ENCODE peak calls at places on chromosome 22, in five cellular contexts. Z, U, J, L and C are unnamed samples.

GRCh38 chr22:35322126-35322525 is 22.4 kb downstream of the TOM1 start:
- DNase-seq in J (no peak), L (no peak), Z (no peak), U (no peak), C (no peak)

GRCh38 chr22:31944700-31945477 is 554 bp downstream of the YWHAH start:
- DNase-seq in U (peak), L (no peak), J (no peak), Z (peak), C (peak)

GRCh38 chr22:28375761-28376534 is 303.7 kb downstream of the TTC28 start:
- DNase-seq in Z (no peak), J (no peak), U (no peak), L (no peak), C (no peak)

GRCh38 chr22:25006354-25006753 is 53.8 kb downstream of the KIAA1671 start:
- DNase-seq in Z (no peak), L (no peak), U (no peak), J (no peak), C (no peak)

GRCh38 chr22:30005213-30005857 is 74.9 kb upstream of the HORMAD2 start:
- DNase-seq in L (peak), Z (peak), U (peak), J (peak), C (peak)

GRCh38 chr22:35911877-35912276 is 116.7 kb downstream of the RBFOX2 start:
- DNase-seq in J (no peak), Z (no peak), L (no peak), U (no peak), C (no peak)

GRCh38 chr22:40594924-40595323 is 41.6 kb downstream of the MRTFA start:
- DNase-seq in L (peak), Z (no peak), U (no peak), J (no peak), C (no peak)

GRCh38 chr22:24989541-24989951 is 37.0 kb downstream of the KIAA1671 start:
- DNase-seq in Z (no peak), U (no peak), J (no peak), L (no peak), C (no peak)

GRCh38 chr22:31647516-31647915 is 14.5 kb downstream of the PISD start:
- DNase-seq in J (no peak), Z (no peak), U (no peak), L (no peak), C (no peak)

GRCh38 chr22:23098230-23098705 is 27.9 kb downstream of the GNAZ start:
- DNase-seq in U (no peak), Z (no peak), L (no peak), J (no peak), C (no peak)
- TF ChIP-seq FOXM1 in U (no peak), Z (no peak), L (no peak), J (no peak), C (no peak)

GRCh38 chr22:42299586-42300285 is 29.3 kb upstream of the TCF20 start:
- DNase-seq in U (no peak), L (no peak), Z (no peak), J (no peak), C (peak)
- TF ChIP-seq FOXM1 in U (no peak), L (no peak), Z (no peak), J (no peak), C (no peak)

GRCh38 chr22:46260038-46260437 is 3.1 kb downstream of the PKDREJ start:
- DNase-seq in U (no peak), J (no peak), Z (no peak), L (no peak), C (no peak)

GRCh38 chr22:46259374-46259773 is 3.8 kb downstream of the PKDREJ start:
- DNase-seq in L (no peak), J (no peak), U (no peak), Z (no peak), C (no peak)

GRCh38 chr22:46267431-46268279 is at the start of gene TTC38:
- DNase-seq in U (peak), J (no peak), Z (peak), L (peak), C (peak)

GRCh38 chr22:46263208-46263575 is at the start of gene PKDREJ:
- DNase-seq in L (no peak), J (no peak), U (no peak), Z (no peak), C (no peak)

DNA sequence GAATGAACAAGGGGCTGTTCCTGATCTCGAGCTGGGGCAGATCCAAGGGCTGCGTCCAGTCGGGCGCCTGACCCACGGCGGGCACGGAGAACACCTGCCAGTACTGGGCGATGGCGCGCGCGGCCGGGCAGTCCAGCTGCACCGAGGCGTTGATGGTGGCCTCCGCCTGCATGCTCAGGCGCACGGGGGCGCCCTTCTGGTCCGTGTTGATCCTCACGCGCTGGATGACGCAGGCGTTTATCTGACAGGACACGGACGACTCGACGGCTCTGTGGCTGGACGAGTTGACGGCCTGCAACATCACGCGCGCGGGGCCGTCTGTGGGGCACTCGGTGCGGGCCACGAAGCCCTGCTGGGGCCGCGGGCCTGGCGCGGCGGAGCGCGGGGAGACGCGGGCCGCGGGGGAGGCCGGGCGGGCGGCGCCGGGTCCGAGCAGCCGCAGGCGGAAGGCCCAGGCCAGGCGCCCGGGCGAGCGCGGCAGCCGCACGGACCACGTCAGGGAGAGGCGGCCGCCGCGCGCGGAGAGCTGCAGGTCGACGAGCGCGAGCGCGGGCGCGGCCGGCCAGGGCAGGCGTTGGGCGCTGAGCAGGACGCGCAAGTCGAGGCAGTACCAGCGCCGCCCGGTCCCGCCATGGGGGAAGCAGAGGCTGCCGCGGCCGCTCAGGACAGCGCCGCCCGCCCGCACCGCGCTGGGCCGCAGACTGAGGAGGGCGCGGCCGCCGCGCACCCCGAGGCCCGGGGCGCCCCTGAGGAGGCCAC is 515 bp downstream of the PKDREJ start:
- DNase-seq in L (no peak), J (no peak), Z (no peak), U (no peak), C (no peak)
- TF ChIP-seq FOXM1 in L (no peak), J (no peak), Z (no peak), U (no peak), C (no peak)

DNA sequence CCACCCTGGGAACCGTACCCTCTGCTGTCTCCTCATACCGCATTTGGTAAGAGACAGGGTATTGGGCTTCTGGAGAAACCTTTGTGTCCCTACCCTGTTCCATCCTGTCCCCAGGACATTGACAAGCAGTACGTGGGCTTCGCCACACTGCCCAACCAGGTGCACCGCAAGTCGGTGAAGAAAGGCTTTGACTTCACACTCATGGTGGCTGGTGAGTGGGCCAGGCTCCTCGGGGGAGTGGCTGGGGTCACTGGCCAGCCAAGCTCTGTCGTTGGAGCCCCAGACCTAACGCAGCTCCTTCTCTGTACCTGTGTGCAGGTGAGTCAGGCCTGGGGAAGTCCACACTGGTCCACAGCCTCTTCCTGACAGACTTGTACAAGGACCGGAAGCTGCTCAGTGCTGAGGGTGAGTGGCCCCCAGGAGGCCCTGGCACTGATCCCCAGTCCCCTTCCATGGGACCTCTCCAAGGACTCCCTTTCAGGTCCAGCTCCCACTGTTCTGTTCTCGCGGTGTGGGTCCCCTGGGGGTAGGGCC is 3.8 kb upstream of the GP1BB start:
- DNase-seq in U (no peak), Z (no peak), L (no peak), J (no peak), C (no peak)
- TF ChIP-seq FOXM1 in U (no peak), Z (no peak), L (no peak), J (no peak), C (no peak)

GRCh38 chr22:18154821-18155390 is 4.9 kb downstream of the USP18 start:
- DNase-seq in L (no peak), U (no peak), Z (no peak), J (no peak), C (no peak)
- TF ChIP-seq FOXM1 in L (no peak), U (no peak), Z (no peak), J (no peak), C (no peak)

GRCh38 chr22:32996702-32997101 is 61.5 kb downstream of the SYN3 start:
- DNase-seq in L (no peak), Z (no peak), U (no peak), J (no peak), C (no peak)
- TF ChIP-seq FOXM1 in L (no peak), Z (no peak), U (no peak), J (no peak), C (no peak)

DNA sequence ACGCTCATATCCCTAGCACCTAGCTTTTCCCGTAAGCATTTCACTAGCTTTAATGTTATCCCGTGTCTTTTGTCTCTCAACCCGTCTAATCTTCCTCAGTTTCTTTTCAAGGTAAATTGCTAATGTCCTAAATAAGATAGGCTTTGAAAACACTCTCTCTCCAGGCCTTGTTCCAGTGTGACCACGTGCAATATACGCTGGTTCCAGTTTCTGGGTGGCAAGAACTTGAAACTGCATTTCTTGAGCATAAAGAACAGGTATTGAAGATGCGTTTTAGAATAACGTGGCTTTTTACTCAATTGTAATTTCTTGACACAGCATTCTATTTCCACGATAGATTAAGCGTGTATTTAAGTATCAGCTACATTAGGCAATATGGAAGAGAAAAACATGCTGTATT is 1.1 kb downstream of the CDC45 start:
- DNase-seq in J (no peak), Z (no peak), U (no peak), L (no peak), C (no peak)
- TF ChIP-seq FOXM1 in J (no peak), Z (no peak), U (no peak), L (no peak), C (no peak)

GRCh38 chr22:26617251-26618199 is at the start of gene CRYBB1:
- DNase-seq in Z (peak), J (no peak), U (no peak), L (no peak), C (peak)
- TF ChIP-seq FOXM1 in Z (no peak), J (no peak), U (no peak), L (no peak), C (no peak)